ENCODE peak calls at places on chromosomes 5 and 9, in six cellular contexts. Y is naive thymus-derived CD4-positive, alpha-beta T cell; N is MM.1S; G is pancreas; B is A549; R is body of pancreas. L is an unnamed sample. For H3K4me1, the result is how much of the 10 kb centered on the place peaks cover.

GRCh38 chr5:69001605-69002004 is 92.2 kb upstream of the SLC30A5 start:
- DNase-seq in N (no peak), R (no peak), G (no peak), Y (no peak), B (no peak), L (no peak)

GRCh38 chr9:18666987-18667772 is 193.2 kb downstream of the ADAMTSL1 start:
- DNase-seq in Y (no peak), R (no peak), N (no peak), G (no peak), B (no peak), L (no peak)

GRCh38 chr5:121797677-121798518 is 53.8 kb upstream of the FTMT start:
- DNase-seq in Y (no peak), R (no peak), N (no peak), G (no peak), B (no peak), L (no peak)

GRCh38 chr5:77627869-77628674 is 10.4 kb downstream of the OTP start:
- DNase-seq in G (no peak), R (no peak), Y (no peak), N (no peak), B (no peak), L (no peak)

GRCh38 chr9:95613670-95614069 is 96.9 kb upstream of the PTCH1 start:
- DNase-seq in Y (no peak), R (no peak), N (no peak), B (no peak), G (no peak), L (no peak)

GRCh38 chr9:19551124-19551929 is 142.5 kb downstream of the ACER2 start:
- DNase-seq in B (no peak), R (no peak), G (no peak), N (peak), Y (no peak), L (no peak)

GRCh38 chr5:565782-566445 is 41.7 kb upstream of the SLC9A3 start:
- DNase-seq in N (no peak), Y (no peak), B (no peak), G (no peak), R (peak), L (no peak)

GRCh38 chr5:66848749-66849641 is 252.8 kb downstream of the MAST4 start:
- DNase-seq in Y (no peak), B (no peak), N (no peak), G (no peak), R (no peak), L (no peak)

GRCh38 chr9:91583996-91584395 is 160.4 kb upstream of the NFIL3 start:
- DNase-seq in G (no peak), N (no peak), B (no peak), R (no peak), Y (no peak), L (no peak)

GRCh38 chr5:133753856-133754255 is 141.5 kb upstream of the FSTL4 start:
- DNase-seq in Y (no peak), R (no peak), B (no peak), G (no peak), N (no peak), L (no peak)

GRCh38 chr9:19788152-19788551 is 685 bp downstream of the SLC24A2 start:
- DNase-seq in B (no peak), Y (no peak), G (no peak), R (no peak), N (no peak), L (no peak)

GRCh38 chr5:94245608-94246007 is 372.8 kb downstream of the KIAA0825 start:
- DNase-seq in R (no peak), N (no peak), G (no peak), B (no peak), Y (no peak), L (no peak)

GRCh38 chr9:129021091-129021490 is 7.0 kb downstream of the SH3GLB2 start:
- DNase-seq in Y (no peak), G (no peak), R (no peak), B (no peak), N (peak), L (no peak)

GRCh38 chr9:101574773-101575333 is 19.9 kb downstream of the PPP3R2 start:
- DNase-seq in N (no peak), R (no peak), G (no peak), Y (no peak), B (no peak), L (no peak)

GRCh38 chr5:179294891-179295777 is 50.1 kb downstream of the ADAMTS2 start:
- DNase-seq in R (peak), N (no peak), Y (no peak), B (no peak), G (no peak), L (peak)

GRCh38 chr5:116361171-116361967 is 213.3 kb downstream of the SEMA6A start:
- DNase-seq in G (peak), B (no peak), Y (no peak), N (no peak), R (peak), L (peak)

GRCh38 chr9:81389569-81389993 is 299.8 kb downstream of the TLE1 start:
- DNase-seq in R (peak), G (no peak), N (no peak), Y (no peak), B (peak), L (peak)

GRCh38 chr5:4043135-4043534 is 447.5 kb downstream of the IRX1 start:
- DNase-seq in G (no peak), R (no peak), B (no peak), Y (no peak), N (no peak), L (no peak)

GRCh38 chr5:62029303-62029702 is 276.7 kb upstream of the KIF2A start:
- DNase-seq in G (no peak), Y (no peak), R (no peak), N (no peak), B (no peak), L (no peak)

GRCh38 chr9:109192732-109193361 is 25.8 kb upstream of the FRRS1L start:
- DNase-seq in R (peak), N (no peak), G (peak), Y (no peak), B (peak), L (peak)

GRCh38 chr9:97237311-97237786 is 70.1 kb upstream of the CCDC180 start:
- DNase-seq in B (no peak), G (no peak), Y (no peak), R (no peak), N (no peak), L (no peak)

GRCh38 chr5:4199461-4199860 is 603.8 kb downstream of the IRX1 start:
- DNase-seq in N (no peak), B (no peak), G (no peak), Y (no peak), R (no peak), L (no peak)

GRCh38 chr5:112535339-112535738 is 116.3 kb upstream of the EPB41L4A start:
- DNase-seq in R (no peak), N (no peak), G (no peak), Y (no peak), B (no peak), L (no peak)

GRCh38 chr5:55816342-55816741 is 34.8 kb upstream of the IL31RA start:
- DNase-seq in G (no peak), Y (no peak), N (no peak), B (peak), R (no peak), L (no peak)

GRCh38 chr5:44160443-44160842 is 228.8 kb downstream of the FGF10 start:
- DNase-seq in R (no peak), N (no peak), G (no peak), B (no peak), Y (no peak), L (no peak)

GRCh38 chr5:12848709-12849108 is 944.5 kb upstream of the CTNND2 start:
- DNase-seq in Y (no peak), R (no peak), N (no peak), G (no peak), B (no peak), L (no peak)

GRCh38 chr5:144941-145340 is 46.4 kb upstream of the LRRC14B start:
- DNase-seq in N (no peak), Y (no peak), B (no peak), R (no peak), G (no peak), L (no peak)

GRCh38 chr9:115035872-115036612 is 81.9 kb downstream of the TNC start:
- DNase-seq in N (peak), Y (no peak), B (no peak), G (no peak), R (no peak), L (no peak)

GRCh38 chr5:160339406-160340140 is 27.2 kb upstream of the CCNJL start:
- DNase-seq in N (no peak), R (no peak), G (no peak), B (no peak), Y (no peak), L (no peak)

GRCh38 chr9:129310666-129311350 is 132.7 kb upstream of the IER5L start:
- DNase-seq in B (no peak), Y (no peak), R (no peak), N (no peak), G (no peak), L (no peak)

GRCh38 chr5:150489358-150490295 is 18.3 kb upstream of the NDST1 start:
- DNase-seq in N (peak), B (no peak), Y (no peak), G (no peak), R (no peak), L (no peak)

GRCh38 chr5:150490296-150490669 is 17.6 kb upstream of the NDST1 start:
- DNase-seq in B (no peak), Y (no peak), N (no peak), R (no peak), G (no peak), L (no peak)

GRCh38 chr5:150490754-150491153 is 17.2 kb upstream of the NDST1 start:
- DNase-seq in Y (no peak), R (no peak), N (no peak), B (no peak), G (no peak), L (no peak)

GRCh38 chr5:150487199-150488061 is 20.5 kb upstream of the NDST1 start:
- DNase-seq in B (peak), G (no peak), Y (no peak), R (peak), N (peak), L (peak)

GRCh38 chr5:150488519-150489357 is 19.2 kb upstream of the NDST1 start:
- DNase-seq in G (peak), R (peak), N (no peak), B (no peak), Y (no peak), L (no peak)
- H3K4me1 ChIP-seq in G (under half), R (half or more), N (under half), B (half or more), Y (under half), L (under half)

GRCh38 chr5:59007460-59008063 is 424.7 kb downstream of the RAB3C start:
- DNase-seq in N (peak), Y (no peak), R (no peak), G (no peak), B (no peak), L (no peak)
- H3K4me3 ChIP-seq in N (no peak), Y (no peak), R (no peak), G (no peak), B (no peak), L (no peak)

GRCh38 chr9:35112257-35113020 is 3.2 kb downstream of the ATOSB start:
- DNase-seq in R (no peak), Y (no peak), N (no peak), G (no peak), B (no peak), L (peak)
- H3K4me1 ChIP-seq in R (under half), Y (under half), N (under half), G (under half), B (under half), L (under half)

GRCh38 chr9:136997830-136998234 is 1.5 kb upstream of the CLIC3 start:
- DNase-seq in Y (no peak), N (no peak), B (no peak), R (no peak), G (no peak), L (peak)

GRCh38 chr9:137001857-137002645 is 5.7 kb upstream of the CLIC3 start:
- DNase-seq in Y (no peak), N (no peak), B (no peak), G (no peak), R (no peak), L (no peak)

GRCh38 chr9:136997355-136997754 is 987 bp upstream of the CLIC3 start:
- DNase-seq in R (no peak), G (no peak), N (no peak), Y (no peak), B (no peak), L (no peak)

GRCh38 chr9:137002646-137003041 is 6.3 kb upstream of the CLIC3 start:
- DNase-seq in B (no peak), N (no peak), G (no peak), Y (no peak), R (no peak), L (no peak)

DNA sequence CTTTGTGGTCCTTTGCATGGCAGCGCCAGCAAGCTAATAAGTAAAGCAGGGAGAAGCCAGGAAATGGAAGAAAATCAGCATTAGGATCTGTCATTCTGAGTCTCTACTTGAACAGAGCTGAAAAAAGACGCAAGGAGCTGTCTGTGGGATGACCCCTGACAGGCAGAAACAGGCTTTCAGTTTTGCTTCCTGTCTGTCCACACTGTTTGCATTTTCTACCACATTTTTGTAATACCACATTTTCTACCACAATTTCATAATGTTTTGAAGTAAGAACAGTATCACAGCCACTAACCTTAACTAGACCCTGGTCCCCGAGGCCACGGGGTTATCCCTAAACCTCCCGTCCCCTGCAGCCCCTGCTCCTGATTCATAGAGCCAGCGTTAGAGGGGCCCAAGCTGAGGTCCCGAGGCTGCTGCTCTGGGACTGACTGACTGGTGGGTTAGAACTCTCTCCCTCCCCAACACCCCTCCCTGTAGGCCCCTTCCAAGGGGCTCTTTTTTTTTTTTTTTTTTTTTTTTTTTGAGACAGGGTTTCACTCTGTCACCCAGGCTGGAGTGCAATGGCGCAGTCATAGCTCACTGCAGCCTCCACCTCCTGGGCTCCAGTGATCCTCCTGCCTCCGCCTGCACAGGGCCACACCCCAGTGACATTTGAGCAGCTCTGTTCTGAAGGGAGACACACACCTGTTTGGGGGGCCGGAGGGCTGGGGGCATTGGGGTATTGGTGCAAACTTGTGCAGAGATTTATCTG is 4.0 kb upstream of the CLIC3 start:
- DNase-seq in G (no peak), R (no peak), N (peak), Y (no peak), B (no peak), L (no peak)
- H3K4me3 ChIP-seq in G (no peak), R (no peak), N (peak), Y (no peak), B (no peak), L (no peak)

GRCh38 chr5:141608046-141608445 is 10.8 kb downstream of the DIAPH1 start:
- DNase-seq in G (no peak), Y (no peak), B (no peak), N (no peak), R (no peak), L (no peak)

GRCh38 chr5:141613344-141613743 is 5.5 kb downstream of the DIAPH1 start:
- DNase-seq in B (no peak), G (no peak), R (no peak), Y (no peak), N (no peak), L (no peak)

GRCh38 chr5:141609044-141609443 is 9.8 kb downstream of the DIAPH1 start:
- DNase-seq in G (no peak), Y (no peak), N (no peak), B (no peak), R (no peak), L (no peak)

GRCh38 chr5:141608557-141608956 is 10.2 kb downstream of the DIAPH1 start:
- DNase-seq in B (no peak), N (no peak), G (no peak), R (no peak), Y (no peak), L (no peak)

GRCh38 chr5:141611289-141611688 is 7.5 kb downstream of the DIAPH1 start:
- DNase-seq in R (no peak), Y (no peak), N (no peak), B (no peak), G (no peak), L (no peak)
- H3K4me1 ChIP-seq in R (half or more), Y (half or more), N (under half), B (under half), G (under half), L (under half)

GRCh38 chr5:89301572-89302025 is 418.6 kb upstream of the MEF2C start:
- DNase-seq in N (peak), B (no peak), Y (no peak), G (no peak), R (no peak), L (no peak)
- H3K4me3 ChIP-seq in N (peak), B (no peak), Y (no peak), G (no peak), R (no peak), L (no peak)

GRCh38 chr9:136539427-136540412 is 6.1 kb downstream of the NOTCH1 start:
- DNase-seq in R (peak), N (peak), B (no peak), Y (peak), G (peak), L (peak)
- H3K4me1 ChIP-seq in R (half or more), N (under half), B (under half), Y (half or more), G (under half), L (half or more)

DNA sequence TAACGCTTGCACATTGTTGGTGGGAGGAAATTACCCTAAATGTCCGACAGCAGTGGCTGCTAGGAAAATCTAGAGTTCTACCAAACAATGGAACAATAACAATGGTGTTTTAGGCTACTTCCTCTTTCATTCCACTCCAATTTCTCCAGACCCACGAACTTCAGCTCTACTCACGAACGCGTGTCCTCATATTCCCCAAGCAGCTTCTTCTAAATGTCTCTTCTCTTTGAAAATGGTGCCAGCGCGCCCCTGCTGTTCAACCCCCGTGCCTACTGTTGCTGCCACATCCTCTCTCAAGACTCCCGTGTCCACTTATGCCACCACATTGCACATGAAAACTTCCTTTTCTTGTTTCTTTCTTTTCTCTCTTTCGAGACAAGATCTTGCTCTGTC is 25.6 kb downstream of the OR2V2 start:
- DNase-seq in Y (no peak), R (no peak), G (peak), N (peak), B (no peak), L (peak)
- H3K4me3 ChIP-seq in Y (peak), R (no peak), G (no peak), N (peak), B (peak), L (no peak)

GRCh38 chr9:136243631-136244030 is 2.0 kb downstream of the QSOX2 start:
- DNase-seq in N (peak), Y (no peak), R (no peak), G (no peak), B (no peak), L (no peak)
- H3K4me1 ChIP-seq in N (under half), Y (under half), R (half or more), G (under half), B (under half), L (under half)